ENCODE peak calls at places on chromosomes 13 and 19, in four cellular contexts. D is nephron progenitor cell, P is head of caudate nucleus, X is NCI-H774. N is an unnamed sample.

GRCh38 chr13:96850538-96850937 is 143.7 kb downstream of the OXGR1 start:
- DNase-seq in D (no peak), P (no peak), X (no peak), N (no peak)

GRCh38 chr13:18978447-18978846 is 203.2 kb downstream of the TUBA3C start:
- DNase-seq in D (no peak), P (no peak), X (peak), N (no peak)

GRCh38 chr13:113964251-113964995 is 9.5 kb downstream of the C13orf46 start:
- DNase-seq in D (no peak), P (no peak), X (no peak), N (no peak)

GRCh38 chr13:26760835-26761582 is 423 bp upstream of the GPR12 start:
- DNase-seq in D (peak), P (peak), X (no peak), N (no peak)

GRCh38 chr13:24175847-24176246 is 15.3 kb downstream of the SPATA13 start:
- DNase-seq in D (no peak), P (no peak), X (no peak), N (no peak)

GRCh38 chr19:10009269-10009665 is 1.0 kb downstream of the COL5A3 start:
- DNase-seq in D (peak), P (no peak), X (no peak), N (no peak)

GRCh38 chr13:72204291-72204690 is 337.3 kb upstream of the DACH1 start:
- DNase-seq in D (no peak), P (no peak), X (no peak), N (no peak)

GRCh38 chr13:37617162-37617561 is 18.6 kb upstream of the POSTN start:
- DNase-seq in D (no peak), P (no peak), X (no peak), N (no peak)

GRCh38 chr13:99228737-99229691 is 28.4 kb downstream of the UBAC2 start:
- DNase-seq in D (no peak), P (no peak), X (no peak), N (no peak)

GRCh38 chr13:26390203-26390602 is 136.3 kb downstream of the CDK8 start:
- DNase-seq in D (no peak), P (no peak), X (no peak), N (no peak)

GRCh38 chr13:28246891-28247290 is 108.5 kb downstream of the PAN3 start:
- DNase-seq in D (no peak), P (no peak), X (no peak), N (no peak)

GRCh38 chr13:27170521-27171243 is 929 bp downstream of the USP12 start:
- DNase-seq in D (peak), P (peak), X (no peak), N (peak)

GRCh38 chr19:16260160-16260793 is 62.6 kb downstream of the AP1M1 start:
- DNase-seq in D (no peak), P (no peak), X (no peak), N (no peak)

GRCh38 chr19:31943778-31944177 is 401.6 kb upstream of the ZNF507 start:
- DNase-seq in D (no peak), P (no peak), X (no peak), N (no peak)

GRCh38 chr13:82993417-82993816 is 888.9 kb downstream of the SLITRK1 start:
- DNase-seq in D (no peak), P (no peak), X (no peak), N (no peak)

GRCh38 chr13:49859568-49859967 is 67.1 kb upstream of the KPNA3 start:
- DNase-seq in D (no peak), P (no peak), X (no peak), N (no peak)

GRCh38 chr19:50718255-50719118 is 1.1 kb downstream of the SHANK1 start:
- DNase-seq in D (peak), P (peak), X (no peak), N (no peak)

GRCh38 chr13:38888309-38888708 is 102.3 kb downstream of the STOML3 start:
- DNase-seq in D (no peak), P (no peak), X (no peak), N (no peak)

GRCh38 chr13:70568571-70568970 is 460.3 kb upstream of the KLHL1 start:
- DNase-seq in D (peak), P (no peak), X (no peak), N (peak)

GRCh38 chr13:113489549-113490495 is 689 bp downstream of the DCUN1D2 start:
- DNase-seq in D (peak), P (peak), X (peak), N (peak)

GRCh38 chr19:47109541-47110375 is 3.8 kb downstream of the ZC3H4 start:
- DNase-seq in D (no peak), P (no peak), X (no peak), N (peak)

GRCh38 chr19:2033825-2034159 is 17.3 kb downstream of the MKNK2 start:
- DNase-seq in D (peak), P (no peak), X (no peak), N (no peak)

GRCh38 chr13:36105726-36106125 is 25.5 kb downstream of the DCLK1 start:
- DNase-seq in D (no peak), P (no peak), X (no peak), N (no peak)

GRCh38 chr13:110683203-110683883 is 22.6 kb downstream of the CARS2 start:
- DNase-seq in D (no peak), P (no peak), X (no peak), N (peak)

GRCh38 chr13:97004096-97004876 is 10.0 kb upstream of the OXGR1 start:
- DNase-seq in D (no peak), P (no peak), X (no peak), N (no peak)

GRCh38 chr13:37058801-37059135 is 720 bp downstream of the SUPT20H start:
- DNase-seq in D (peak), P (no peak), X (no peak), N (no peak)

GRCh38 chr13:99908129-99908805 is 63.3 kb downstream of the ZIC5 start:
- DNase-seq in D (no peak), P (no peak), X (peak), N (no peak)

GRCh38 chr13:31775148-31775547 is 35.8 kb downstream of the RXFP2 start:
- DNase-seq in D (no peak), P (no peak), X (no peak), N (no peak)

GRCh38 chr13:109198585-109198984 is 569.2 kb downstream of the MYO16 start:
- DNase-seq in D (no peak), P (no peak), X (no peak), N (no peak)

GRCh38 chr13:35891486-35891885 is 239.7 kb downstream of the DCLK1 start:
- DNase-seq in D (no peak), P (no peak), X (no peak), N (no peak)

GRCh38 chr19:3080281-3080680 is 13.9 kb upstream of the GNA11 start:
- DNase-seq in D (no peak), P (no peak), X (no peak), N (no peak)

GRCh38 chr19:31675187-31675913 is 326.1 kb upstream of the TSHZ3 start:
- DNase-seq in D (no peak), P (no peak), X (no peak), N (no peak)

GRCh38 chr13:51479199-51479523 is 26.3 kb upstream of the INTS6 start:
- DNase-seq in D (no peak), P (no peak), X (no peak), N (no peak)

GRCh38 chr19:19591133-19591825 is 27.2 kb downstream of the PBX4 start:
- DNase-seq in D (no peak), P (no peak), X (no peak), N (peak)

GRCh38 chr13:104837756-104838155 is 1697.7 kb downstream of the EFNB2 start:
- DNase-seq in D (no peak), P (no peak), X (no peak), N (no peak)

GRCh38 chr19:49997709-49998108 is 27.5 kb downstream of the VRK3 start:
- DNase-seq in D (peak), P (no peak), X (peak), N (no peak)